ENCODE peak calls at places on chromosomes 1 and 21, in ten cellular contexts. A is WTC11, E is endothelial cell of umbilical vein, R is A549, L is GM12878, F is HCT116, O is NB4, T is SK-N-SH, X is HepG2, D is K562. M is an unnamed sample.

GRCh38 chr1:119713039-119713537 is 1.4 kb downstream of the PHGDH start:
- DNase-seq in L (no peak), E (no peak), T (peak), A (no peak), F (no peak), O (peak), X (no peak), D (no peak), R (no peak), M (no peak)

GRCh38 chr1:7561331-7561921 is 209.7 kb upstream of the VAMP3 start:
- DNase-seq in R (no peak), O (peak), D (peak), T (peak), X (no peak), E (no peak), F (no peak), A (peak), L (no peak), M (peak)

GRCh38 chr1:161382214-161383019 is 14.7 kb upstream of the CFAP126 start:
- DNase-seq in F (peak), L (no peak), E (peak), O (peak), R (peak), X (peak), A (no peak), T (peak), D (peak), M (no peak)

GRCh38 chr1:17542696-17543095 is 3.2 kb downstream of the ARHGEF10L start:
- DNase-seq in O (no peak), X (peak), D (no peak), A (no peak), R (no peak), F (no peak), T (no peak), L (no peak), E (no peak), M (no peak)

GRCh38 chr1:177798614-177799013 is 171.2 kb downstream of the SEC16B start:
- DNase-seq in E (no peak), X (no peak), T (no peak), L (no peak), O (no peak), A (no peak), F (no peak), D (no peak), R (no peak), M (no peak)

GRCh38 chr21:16169102-16169511 is 439.3 kb downstream of the USP25 start:
- DNase-seq in F (no peak), T (no peak), O (no peak), L (no peak), R (no peak), D (no peak), E (no peak), A (no peak), X (no peak), M (no peak)

GRCh38 chr1:7625401-7625800 is 145.7 kb upstream of the VAMP3 start:
- DNase-seq in X (no peak), E (no peak), A (no peak), T (no peak), L (no peak), O (no peak), R (no peak), F (no peak), D (no peak), M (no peak)

GRCh38 chr21:38136201-38136600 is 120.6 kb upstream of the KCNJ15 start:
- DNase-seq in X (no peak), R (no peak), F (no peak), D (no peak), T (no peak), O (no peak), A (no peak), L (no peak), E (no peak), M (no peak)

GRCh38 chr1:28796321-28797213 is 15.4 kb upstream of the OPRD1 start:
- DNase-seq in O (no peak), D (no peak), A (peak), T (no peak), E (no peak), R (no peak), F (no peak), X (no peak), L (no peak), M (no peak)

GRCh38 chr1:218752126-218752525 is 407.0 kb downstream of the TGFB2 start:
- DNase-seq in R (no peak), X (no peak), L (no peak), E (no peak), A (no peak), F (no peak), O (no peak), T (no peak), D (no peak), M (no peak)

GRCh38 chr1:2126331-2127180 is 68.0 kb downstream of the FAAP20 start:
- DNase-seq in X (no peak), F (no peak), T (no peak), D (no peak), A (no peak), E (no peak), R (no peak), L (no peak), O (no peak), M (no peak)

GRCh38 chr1:119184972-119185371 is 44.5 kb upstream of the WARS2 start:
- DNase-seq in R (no peak), D (no peak), E (no peak), O (no peak), L (no peak), A (no peak), T (no peak), X (no peak), F (no peak), M (no peak)

GRCh38 chr1:230174041-230174440 is 107.0 kb downstream of the GALNT2 start:
- DNase-seq in E (no peak), A (no peak), R (no peak), T (no peak), X (no peak), F (no peak), L (no peak), O (no peak), D (no peak), M (no peak)

GRCh38 chr1:39776400-39776713 is 5.2 kb upstream of the OXCT2 start:
- DNase-seq in E (no peak), F (no peak), A (no peak), T (no peak), L (peak), R (no peak), X (no peak), O (peak), D (no peak), M (no peak)

GRCh38 chr1:86906419-86906818 is 7.5 kb downstream of the SELENOF start:
- DNase-seq in X (no peak), T (no peak), E (peak), A (no peak), D (no peak), L (no peak), R (no peak), F (no peak), O (no peak), M (no peak)

GRCh38 chr1:155077346-155077745 is 1.3 kb upstream of the EFNA3 start:
- DNase-seq in F (no peak), X (no peak), A (no peak), O (no peak), T (no peak), E (no peak), L (no peak), D (peak), R (no peak), M (no peak)

GRCh38 chr1:156225677-156226014 is 12.8 kb downstream of the PMF1 start:
- DNase-seq in O (no peak), L (no peak), E (no peak), F (no peak), R (no peak), A (no peak), X (no peak), T (no peak), D (no peak), M (no peak)

GRCh38 chr1:220962031-220962751 is 82.9 kb downstream of the HLX start:
- DNase-seq in L (no peak), F (no peak), D (no peak), A (no peak), T (no peak), R (no peak), O (peak), X (peak), E (no peak), M (no peak)

GRCh38 chr1:201259476-201260235 is 23.6 kb upstream of the PKP1 start:
- DNase-seq in O (no peak), E (no peak), R (no peak), D (no peak), F (no peak), X (no peak), A (peak), L (no peak), T (no peak), M (peak)

GRCh38 chr1:79041666-79042065 is 35.1 kb upstream of the ADGRL4 start:
- DNase-seq in X (no peak), T (no peak), A (no peak), R (no peak), F (no peak), E (peak), D (no peak), O (no peak), L (no peak), M (no peak)

GRCh38 chr21:38902608-38903445 is 97.1 kb downstream of the ETS2 start:
- DNase-seq in F (no peak), T (no peak), L (no peak), O (no peak), A (no peak), D (no peak), E (no peak), R (no peak), X (no peak), M (no peak)

GRCh38 chr1:173798078-173798477 is 26.4 kb upstream of the DARS2 start:
- DNase-seq in X (no peak), A (no peak), F (no peak), O (no peak), D (no peak), L (no peak), T (no peak), E (no peak), R (no peak), M (no peak)

GRCh38 chr1:96808186-96808585 is 86.6 kb downstream of the PTBP2 start:
- DNase-seq in E (peak), A (no peak), X (no peak), F (no peak), O (peak), T (peak), L (no peak), D (peak), R (no peak), M (no peak)

GRCh38 chr1:168920456-168921094 is 185.9 kb upstream of the ATP1B1 start:
- DNase-seq in X (peak), L (no peak), E (peak), R (peak), O (no peak), D (no peak), A (no peak), T (no peak), F (peak), M (no peak)

GRCh38 chr1:45014403-45015028 is 2.5 kb downstream of the UROD start:
- DNase-seq in E (peak), X (peak), T (peak), F (peak), L (peak), A (peak), O (peak), D (peak), R (peak), M (no peak)

GRCh38 chr1:165737196-165737595 is 31.5 kb downstream of the TMCO1 start:
- DNase-seq in E (no peak), L (no peak), T (no peak), X (no peak), O (no peak), A (no peak), D (no peak), F (no peak), R (no peak), M (no peak)

GRCh38 chr1:34645109-34645688 is 109.6 kb upstream of the GJB5 start:
- DNase-seq in T (no peak), R (no peak), A (no peak), D (no peak), O (no peak), F (no peak), L (no peak), X (no peak), E (no peak), M (no peak)

GRCh38 chr1:212700892-212701819 is 1.5 kb upstream of the BATF3 start:
- DNase-seq in F (no peak), R (peak), O (peak), E (peak), L (no peak), D (peak), A (peak), X (no peak), T (peak), M (peak)

GRCh38 chr1:58932820-58933598 is 149.2 kb upstream of the JUN start:
- DNase-seq in F (peak), X (peak), R (peak), T (no peak), L (no peak), A (no peak), O (peak), D (no peak), E (no peak), M (no peak)

GRCh38 chr21:42187976-42188653 is 30.8 kb upstream of the ABCG1 start:
- DNase-seq in R (no peak), E (no peak), T (no peak), X (no peak), A (no peak), L (peak), F (no peak), D (no peak), O (peak), M (no peak)

GRCh38 chr1:37726746-37727145 is 34.4 kb downstream of the CDCA8 start:
- DNase-seq in F (no peak), E (no peak), D (no peak), L (no peak), R (no peak), X (no peak), A (no peak), T (no peak), O (no peak), M (no peak)

GRCh38 chr1:210605099-210605498 is 276.4 kb downstream of the HHAT start:
- DNase-seq in F (no peak), E (no peak), R (no peak), L (no peak), X (no peak), T (no peak), D (no peak), O (no peak), A (no peak), M (no peak)

GRCh38 chr1:154583691-154584212 is 16.2 kb downstream of the CHRNB2 start:
- DNase-seq in T (no peak), O (no peak), R (no peak), F (no peak), E (peak), D (no peak), L (no peak), A (no peak), X (no peak), M (no peak)

GRCh38 chr1:156641761-156642264 is at the start of gene BCAN:
- DNase-seq in X (no peak), D (peak), O (no peak), E (no peak), F (no peak), R (no peak), L (no peak), A (peak), T (peak), M (no peak)

GRCh38 chr1:173937062-173937461 is 19.9 kb upstream of the SERPINC1 start:
- DNase-seq in A (no peak), O (no peak), L (no peak), R (no peak), X (no peak), T (no peak), D (no peak), F (no peak), E (no peak), M (no peak)

GRCh38 chr1:7284839-7285435 is 486.2 kb upstream of the VAMP3 start:
- DNase-seq in L (no peak), D (no peak), X (no peak), O (no peak), T (no peak), F (no peak), A (no peak), R (no peak), E (no peak), M (peak)

GRCh38 chr1:31588751-31589515 is 12.6 kb downstream of the TINAGL1 start:
- DNase-seq in T (no peak), E (peak), X (no peak), F (no peak), L (no peak), O (no peak), D (no peak), A (peak), R (no peak), M (no peak)

GRCh38 chr1:98019747-98020146 is 98.9 kb upstream of the DPYD start:
- DNase-seq in D (no peak), L (no peak), A (no peak), O (no peak), F (no peak), R (no peak), E (no peak), X (no peak), T (no peak), M (no peak)

GRCh38 chr1:113929750-113930498 is 800 bp downstream of the HIPK1 start:
- DNase-seq in X (no peak), T (no peak), F (no peak), A (no peak), D (no peak), R (peak), E (no peak), L (no peak), O (peak), M (no peak)

GRCh38 chr1:113928950-113929749 is at the start of gene HIPK1:
- DNase-seq in O (peak), X (peak), D (peak), R (peak), E (peak), F (peak), T (peak), L (peak), A (peak), M (peak)

GRCh38 chr1:113930499-113931161 is 1.5 kb downstream of the HIPK1 start:
- DNase-seq in E (peak), X (peak), A (no peak), D (peak), R (peak), O (peak), F (no peak), L (no peak), T (peak), M (no peak)

GRCh38 chr1:113931456-113931855 is 2.3 kb downstream of the HIPK1 start:
- DNase-seq in T (no peak), A (no peak), F (no peak), O (peak), E (peak), X (peak), L (no peak), R (no peak), D (no peak), M (no peak)

DNA sequence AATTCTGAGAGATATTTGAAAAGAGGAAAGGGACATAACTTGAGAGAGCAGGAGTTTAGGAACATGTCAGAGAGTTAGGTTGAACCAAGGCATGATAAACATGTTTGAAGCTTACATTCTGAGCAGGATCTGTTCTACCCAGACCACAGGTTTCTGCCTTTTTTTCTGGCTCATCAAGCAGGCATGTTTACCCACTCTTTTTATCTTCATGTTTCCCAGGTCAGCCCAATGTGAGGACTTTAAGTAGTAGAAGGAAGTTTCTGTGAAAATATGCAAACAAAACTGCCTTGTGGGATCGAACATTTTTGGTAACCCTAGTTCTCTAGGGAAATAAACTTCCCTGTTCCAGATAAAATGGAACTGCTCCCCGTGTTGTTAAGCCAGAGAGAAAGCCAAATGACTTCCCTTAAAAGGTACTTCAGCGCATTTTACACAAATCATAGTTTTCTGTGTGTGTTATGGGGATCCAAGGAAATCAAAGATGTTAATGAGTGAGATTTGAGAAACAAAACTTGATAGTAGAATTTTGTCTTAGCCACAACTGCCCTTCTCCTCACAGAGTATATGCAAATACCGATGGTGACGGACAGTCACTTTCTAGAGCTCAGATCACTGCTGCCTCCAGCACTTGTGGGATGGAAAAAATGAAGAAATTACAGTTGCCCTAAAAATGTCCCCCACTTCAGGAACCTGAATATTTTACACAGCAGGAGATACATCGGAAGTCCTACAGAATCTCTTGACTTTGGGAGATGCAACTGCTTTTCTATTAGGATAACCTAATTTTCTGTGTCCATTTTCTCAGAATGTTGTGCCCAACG is 785 bp upstream of the HIPK1 start:
- DNase-seq in D (no peak), E (no peak), R (no peak), X (peak), A (no peak), T (no peak), L (peak), O (peak), F (no peak), M (no peak)
- TF ChIP-seq MAX in D (no peak), E (no peak), R (no peak), X (no peak), A (no peak), T (no peak), L (no peak), O (no peak), F (no peak), M (no peak)

GRCh38 chr1:151368745-151369610 is 3.5 kb downstream of the SELENBP1 start:
- DNase-seq in D (no peak), F (no peak), X (no peak), T (no peak), R (no peak), E (no peak), A (no peak), L (no peak), O (no peak), M (no peak)
- TF ChIP-seq MAX in D (no peak), F (no peak), X (no peak), T (no peak), R (no peak), E (no peak), A (no peak), L (no peak), O (no peak), M (no peak)

GRCh38 chr1:216434232-216434631 is 11.0 kb upstream of the USH2A start:
- DNase-seq in A (no peak), O (no peak), D (no peak), L (no peak), X (no peak), T (no peak), E (no peak), F (no peak), R (no peak), M (no peak)
- TF ChIP-seq MAX in A (no peak), O (no peak), D (no peak), L (no peak), X (no peak), T (no peak), E (no peak), F (no peak), R (no peak), M (no peak)

DNA sequence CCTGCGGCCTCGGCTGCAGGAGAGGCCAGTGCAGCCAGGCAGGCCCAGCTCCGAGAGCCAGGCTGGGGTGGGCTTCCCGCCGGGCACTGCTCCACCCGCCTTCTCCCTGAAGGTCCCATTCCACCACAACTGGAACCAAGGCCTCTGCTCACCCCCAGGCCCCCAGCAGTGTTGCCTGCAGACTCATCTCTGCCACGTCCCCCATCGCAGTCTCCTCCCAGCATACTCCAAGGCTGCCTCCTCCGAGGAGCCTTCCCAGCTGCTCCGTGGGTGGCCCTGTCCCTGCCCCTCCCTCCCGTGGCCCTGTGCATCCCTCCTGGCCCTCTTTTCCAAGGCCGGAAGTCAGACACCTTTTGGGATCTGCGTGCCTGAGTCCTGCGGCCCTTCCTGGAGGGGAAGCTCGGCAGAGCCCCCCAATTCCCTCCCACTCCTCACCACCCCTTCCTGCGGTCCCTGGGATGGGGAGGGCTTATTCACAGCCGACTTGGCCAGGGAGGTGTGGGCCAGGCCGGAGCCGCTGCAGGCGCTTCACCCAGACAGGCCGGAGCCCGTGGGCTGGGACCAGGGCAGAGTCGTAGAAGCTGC is 47.6 kb downstream of the SLX9 start:
- DNase-seq in R (no peak), E (no peak), T (no peak), D (no peak), O (no peak), X (no peak), A (no peak), F (no peak), L (no peak), M (no peak)
- TF ChIP-seq MAX in R (no peak), E (no peak), T (no peak), D (no peak), O (no peak), X (no peak), A (no peak), F (no peak), L (no peak), M (no peak)

GRCh38 chr1:172496678-172497077 is 36.3 kb upstream of the SUCO start:
- DNase-seq in X (no peak), O (no peak), L (no peak), D (no peak), R (no peak), E (no peak), T (peak), F (no peak), A (no peak), M (no peak)
- TF ChIP-seq MAX in X (no peak), O (no peak), L (no peak), D (no peak), R (no peak), E (no peak), T (no peak), F (no peak), A (no peak), M (no peak)

M was measured in H1.